ENCODE peak calls at places on chromosomes 12 and 14, in six cellular contexts. U is activated T-cell treated with anti-CD3 and anti-CD28 coated beads for 1 hour, L is left cardiac atrium, O is iris pigment epithelial cell, C is DMS153, G is breast epithelium. J is an unnamed sample.

GRCh38 chr12:118102070-118102469 is 1.7 kb downstream of the VSIG10 start:
- DNase-seq in U (no peak), L (no peak), O (no peak), C (peak), G (no peak), J (peak)

GRCh38 chr14:100617715-100618693 is 30.8 kb upstream of the BEGAIN start:
- DNase-seq in U (no peak), L (peak), O (no peak), C (no peak), G (no peak), J (no peak)

GRCh38 chr12:13116259-13116658 is 12.8 kb upstream of the GSG1 start:
- DNase-seq in U (no peak), L (peak), O (no peak), C (no peak), G (peak), J (no peak)

GRCh38 chr14:65637780-65638179 is 225.2 kb downstream of the FUT8 start:
- DNase-seq in U (no peak), L (no peak), O (peak), C (no peak), G (no peak), J (no peak)

GRCh38 chr12:98758331-98758730 is 113.2 kb downstream of the APAF1 start:
- DNase-seq in U (no peak), L (peak), O (peak), C (no peak), G (no peak), J (peak)

GRCh38 chr12:68746572-68747180 is 700 bp downstream of the SLC35E3 start:
- DNase-seq in U (peak), L (peak), O (peak), C (no peak), G (no peak), J (peak)

GRCh38 chr14:36105401-36105800 is 71.1 kb downstream of the PTCSC3 start:
- DNase-seq in U (no peak), L (no peak), O (no peak), C (peak), G (no peak), J (no peak)

GRCh38 chr14:70156602-70157001 is 32.1 kb downstream of the SLC8A3 start:
- DNase-seq in U (no peak), L (no peak), O (no peak), C (no peak), G (no peak), J (no peak)

GRCh38 chr14:104247336-104248202 is 109.2 kb downstream of the KIF26A start:
- DNase-seq in U (no peak), L (no peak), O (no peak), C (no peak), G (no peak), J (no peak)

GRCh38 chr14:32013083-32013482 is 64.0 kb upstream of the ARHGAP5 start:
- DNase-seq in U (no peak), L (no peak), O (no peak), C (no peak), G (no peak), J (no peak)

GRCh38 chr14:90490727-90491050 is 93.9 kb downstream of the CALM1 start:
- DNase-seq in U (no peak), L (no peak), O (no peak), C (no peak), G (no peak), J (no peak)

GRCh38 chr14:54582334-54582733 is 15.4 kb downstream of the SAMD4A start:
- DNase-seq in U (no peak), L (no peak), O (no peak), C (no peak), G (no peak), J (no peak)

GRCh38 chr14:55814064-55814463 is 234.1 kb downstream of the KTN1 start:
- DNase-seq in U (no peak), L (no peak), O (peak), C (no peak), G (no peak), J (no peak)

GRCh38 chr12:109445224-109445623 is 31.9 kb downstream of the KCTD10 start:
- DNase-seq in U (no peak), L (no peak), O (peak), C (no peak), G (no peak), J (peak)

GRCh38 chr14:54815016-54815415 is 87.6 kb downstream of the GCH1 start:
- DNase-seq in U (no peak), L (peak), O (no peak), C (no peak), G (no peak), J (peak)

GRCh38 chr14:79278286-79278797 is 933.0 kb downstream of the DIO2 start:
- DNase-seq in U (no peak), L (no peak), O (no peak), C (no peak), G (no peak), J (no peak)

GRCh38 chr14:73264896-73265720 is 27.8 kb downstream of the PAPLN start:
- DNase-seq in U (no peak), L (no peak), O (no peak), C (no peak), G (no peak), J (peak)

GRCh38 chr14:55540847-55541773 is 38.9 kb upstream of the KTN1 start:
- DNase-seq in U (no peak), L (no peak), O (peak), C (no peak), G (no peak), J (no peak)

GRCh38 chr14:68695871-68696665 is 96.8 kb downstream of the ZFP36L1 start:
- DNase-seq in U (no peak), L (no peak), O (no peak), C (no peak), G (no peak), J (no peak)

GRCh38 chr14:78469947-78470346 is 299.8 kb downstream of the NRXN3 start:
- DNase-seq in U (no peak), L (no peak), O (no peak), C (no peak), G (no peak), J (no peak)

GRCh38 chr14:75417674-75418073 is 10.1 kb upstream of the JDP2 start:
- DNase-seq in U (no peak), L (no peak), O (peak), C (no peak), G (peak), J (peak)

GRCh38 chr12:6183689-6184441 is 16.3 kb upstream of the CD9 start:
- DNase-seq in U (no peak), L (peak), O (peak), C (no peak), G (no peak), J (no peak)

GRCh38 chr12:113069149-113069548 is 12.6 kb downstream of the DTX1 start:
- DNase-seq in U (no peak), L (no peak), O (no peak), C (no peak), G (no peak), J (no peak)

GRCh38 chr12:89250648-89251047 is 101.7 kb downstream of the DUSP6 start:
- DNase-seq in U (no peak), L (no peak), O (no peak), C (no peak), G (no peak), J (no peak)